ENCODE peak calls at places on chromosome 5, in six cellular contexts. One of them, this sample, is unnamed.

GRCh38 chr5:41118177-41118576 is 47.0 kb upstream of the MROH2B start:
- DNase-seq in skeletal muscle cell: no peak
- DNase-seq in left lung: no peak
- DNase-seq in naive B cell: no peak
- DNase-seq in Caco-2: no peak
- DNase-seq in A549: no peak
- DNase-seq in this sample: no peak

GRCh38 chr5:132830436-132831094 is at the start of gene SHROOM1:
- DNase-seq in skeletal muscle cell: no peak
- DNase-seq in left lung: peak
- DNase-seq in naive B cell: peak
- DNase-seq in Caco-2: peak
- DNase-seq in A549: peak
- DNase-seq in this sample: peak

GRCh38 chr5:134141346-134142050 is 27.0 kb downstream of the TCF7 start:
- DNase-seq in skeletal muscle cell: no peak
- DNase-seq in left lung: peak
- DNase-seq in naive B cell: no peak
- DNase-seq in Caco-2: no peak
- DNase-seq in A549: no peak
- DNase-seq in this sample: no peak

GRCh38 chr5:56091664-56092063 is 96.9 kb upstream of the IL6ST start:
- DNase-seq in skeletal muscle cell: no peak
- DNase-seq in left lung: no peak
- DNase-seq in naive B cell: no peak
- DNase-seq in Caco-2: no peak
- DNase-seq in A549: no peak
- DNase-seq in this sample: no peak

GRCh38 chr5:174995827-174996226 is 271.4 kb downstream of the MSX2 start:
- DNase-seq in skeletal muscle cell: no peak
- DNase-seq in left lung: no peak
- DNase-seq in naive B cell: no peak
- DNase-seq in Caco-2: no peak
- DNase-seq in A549: no peak
- DNase-seq in this sample: no peak

GRCh38 chr5:97840643-97841042 is 657.6 kb upstream of the RIOK2 start:
- DNase-seq in skeletal muscle cell: no peak
- DNase-seq in left lung: no peak
- DNase-seq in naive B cell: no peak
- DNase-seq in Caco-2: no peak
- DNase-seq in A549: no peak
- DNase-seq in this sample: no peak

GRCh38 chr5:39005566-39006232 is 68.5 kb downstream of the RICTOR start:
- DNase-seq in skeletal muscle cell: no peak
- DNase-seq in left lung: no peak
- DNase-seq in naive B cell: no peak
- DNase-seq in Caco-2: peak
- DNase-seq in A549: peak
- DNase-seq in this sample: no peak

GRCh38 chr5:76942581-76942980 is 10.3 kb upstream of the CRHBP start:
- DNase-seq in skeletal muscle cell: peak
- DNase-seq in left lung: no peak
- DNase-seq in naive B cell: no peak
- DNase-seq in Caco-2: no peak
- DNase-seq in A549: no peak
- DNase-seq in this sample: no peak

GRCh38 chr5:129163979-129164378 is 69.4 kb downstream of the ISOC1 start:
- DNase-seq in skeletal muscle cell: no peak
- DNase-seq in left lung: no peak
- DNase-seq in naive B cell: no peak
- DNase-seq in Caco-2: no peak
- DNase-seq in A549: no peak
- DNase-seq in this sample: no peak

GRCh38 chr5:81825237-81825636 is 74.3 kb upstream of the SSBP2 start:
- DNase-seq in skeletal muscle cell: peak
- DNase-seq in left lung: peak
- DNase-seq in naive B cell: no peak
- DNase-seq in Caco-2: no peak
- DNase-seq in A549: peak
- DNase-seq in this sample: no peak

GRCh38 chr5:84344788-84345187 is 39.9 kb downstream of the EDIL3 start:
- DNase-seq in skeletal muscle cell: no peak
- DNase-seq in left lung: no peak
- DNase-seq in naive B cell: no peak
- DNase-seq in Caco-2: no peak
- DNase-seq in A549: no peak
- DNase-seq in this sample: no peak

GRCh38 chr5:58545912-58546311 is 37.0 kb upstream of the RAB3C start:
- DNase-seq in skeletal muscle cell: no peak
- DNase-seq in left lung: no peak
- DNase-seq in naive B cell: peak
- DNase-seq in Caco-2: no peak
- DNase-seq in A549: peak
- DNase-seq in this sample: no peak

GRCh38 chr5:60148356-60148755 is 254.8 kb upstream of the PDE4D start:
- DNase-seq in skeletal muscle cell: peak
- DNase-seq in left lung: no peak
- DNase-seq in naive B cell: no peak
- DNase-seq in Caco-2: no peak
- DNase-seq in A549: no peak
- DNase-seq in this sample: no peak

GRCh38 chr5:151465476-151465875 is 18.1 kb downstream of the SLC36A1 start:
- DNase-seq in skeletal muscle cell: no peak
- DNase-seq in left lung: no peak
- DNase-seq in naive B cell: no peak
- DNase-seq in Caco-2: no peak
- DNase-seq in A549: no peak
- DNase-seq in this sample: no peak

GRCh38 chr5:156913355-156913718 is 49.7 kb downstream of the TIMD4 start:
- DNase-seq in skeletal muscle cell: no peak
- DNase-seq in left lung: no peak
- DNase-seq in naive B cell: no peak
- DNase-seq in Caco-2: no peak
- DNase-seq in A549: no peak
- DNase-seq in this sample: no peak

GRCh38 chr5:1312993-1313833 is 18.3 kb upstream of the TERT start:
- DNase-seq in skeletal muscle cell: no peak
- DNase-seq in left lung: no peak
- DNase-seq in naive B cell: peak
- DNase-seq in Caco-2: no peak
- DNase-seq in A549: no peak
- DNase-seq in this sample: no peak

GRCh38 chr5:60260658-60261057 is 367.1 kb upstream of the PDE4D start:
- DNase-seq in skeletal muscle cell: no peak
- DNase-seq in left lung: no peak
- DNase-seq in naive B cell: no peak
- DNase-seq in Caco-2: no peak
- DNase-seq in A549: no peak
- DNase-seq in this sample: no peak

This sample was measured in HuH-7.